ENCODE peak calls at places on chromosomes 7 and 10, in seven cellular contexts. D, M, J, T, P, G and Q are unnamed samples.

GRCh38 chr10:3763035-3763456 is 22.0 kb downstream of the KLF6 start:
- DNase-seq in J (no peak), T (no peak), M (peak), G (peak), P (no peak), D (no peak), Q (no peak)

GRCh38 chr10:74640134-74640533 is 186.3 kb upstream of the KAT6B start:
- DNase-seq in D (no peak), M (peak), G (no peak), P (no peak), J (no peak), T (no peak), Q (no peak)

GRCh38 chr10:86733260-86733671 is 23.2 kb upstream of the BMPR1A start:
- DNase-seq in J (no peak), T (peak), P (no peak), D (peak), G (no peak), M (no peak), Q (no peak)

GRCh38 chr10:72762042-72762441 is 70.1 kb downstream of the MCU start:
- DNase-seq in P (no peak), T (no peak), M (no peak), J (no peak), G (no peak), D (no peak), Q (no peak)

GRCh38 chr7:90267263-90267858 is 22.4 kb downstream of the CFAP69 start:
- DNase-seq in T (peak), J (no peak), M (no peak), G (no peak), P (no peak), D (no peak), Q (no peak)

GRCh38 chr7:12386237-12386839 is 17.3 kb downstream of the VWDE start:
- DNase-seq in P (no peak), J (no peak), G (no peak), T (no peak), M (no peak), D (no peak), Q (no peak)

GRCh38 chr10:119113805-119114732 is 10.2 kb downstream of the DENND10 start:
- DNase-seq in T (peak), P (peak), J (no peak), M (peak), G (no peak), D (no peak), Q (no peak)

GRCh38 chr7:9981950-9982349 is 991.7 kb upstream of the PHF14 start:
- DNase-seq in D (no peak), M (no peak), J (no peak), G (no peak), P (no peak), T (no peak), Q (no peak)

GRCh38 chr7:6154542-6155404 is 117.7 kb downstream of the CYTH3 start:
- DNase-seq in P (no peak), G (no peak), J (no peak), D (no peak), T (no peak), M (no peak), Q (no peak)

GRCh38 chr10:18561861-18562551 is 89.4 kb downstream of the NSUN6 start:
- DNase-seq in T (no peak), G (no peak), J (no peak), M (no peak), D (no peak), P (no peak), Q (no peak)

GRCh38 chr7:51666261-51666660 is 349.7 kb upstream of the COBL start:
- DNase-seq in J (no peak), M (no peak), T (no peak), P (no peak), G (no peak), D (no peak), Q (no peak)

GRCh38 chr7:44101966-44102845 is 1.9 kb upstream of the AEBP1 start:
- DNase-seq in D (no peak), G (no peak), T (peak), J (no peak), M (peak), P (no peak), Q (no peak)

GRCh38 chr10:32189400-32190084 is 133.3 kb upstream of the KIF5B start:
- DNase-seq in J (no peak), D (no peak), P (peak), T (peak), M (peak), G (no peak), Q (no peak)

GRCh38 chr7:130374507-130374906 is 5.8 kb upstream of the CPA1 start:
- DNase-seq in M (no peak), D (no peak), J (no peak), G (no peak), T (no peak), P (no peak), Q (no peak)

GRCh38 chr10:110793128-110793812 is 78.5 kb upstream of the PDCD4 start:
- DNase-seq in J (no peak), G (no peak), D (no peak), P (no peak), M (no peak), T (no peak), Q (no peak)

GRCh38 chr10:98638920-98639319 is 192.2 kb upstream of the HPS1 start:
- DNase-seq in G (no peak), T (no peak), J (no peak), D (no peak), P (no peak), M (no peak), Q (no peak)

GRCh38 chr7:151838861-151839381 is 38.0 kb downstream of the PRKAG2 start:
- DNase-seq in M (no peak), P (peak), D (no peak), G (no peak), T (no peak), J (peak), Q (peak)

GRCh38 chr10:111079781-111080180 is 3.0 kb downstream of the ADRA2A start:
- DNase-seq in M (no peak), G (no peak), P (no peak), J (no peak), T (no peak), D (no peak), Q (no peak)

GRCh38 chr10:12579954-12580858 is 230.9 kb downstream of the CAMK1D start:
- DNase-seq in G (no peak), T (no peak), J (no peak), M (peak), P (no peak), D (no peak), Q (no peak)

GRCh38 chr10:71260622-71261325 is 48.4 kb downstream of the UNC5B start:
- DNase-seq in J (no peak), T (peak), D (peak), P (peak), M (peak), G (no peak), Q (no peak)

GRCh38 chr10:75024971-75025523 is 86.4 kb upstream of the SAMD8 start:
- DNase-seq in M (no peak), D (no peak), J (no peak), P (no peak), G (no peak), T (no peak), Q (no peak)

GRCh38 chr7:1854521-1855395 is 184.7 kb downstream of the ELFN1 start:
- DNase-seq in J (peak), P (peak), M (no peak), D (no peak), T (no peak), G (no peak), Q (no peak)

GRCh38 chr10:35696392-35696791 is 54.3 kb upstream of the FZD8 start:
- DNase-seq in M (no peak), T (no peak), D (no peak), J (no peak), G (no peak), P (no peak), Q (no peak)

GRCh38 chr10:28587970-28588290 is 55.0 kb downstream of the WAC start:
- DNase-seq in J (no peak), D (peak), T (peak), G (no peak), M (peak), P (no peak), Q (no peak)
- TF ChIP-seq CTCF in J (peak), D (peak), T (no peak), G (no peak), M (no peak), P (no peak), Q (no peak)

GRCh38 chr10:131311661-131312260 is at the start of gene TCERG1L:
- DNase-seq in P (no peak), M (no peak), G (no peak), T (no peak), J (peak), D (no peak), Q (no peak)

GRCh38 chr10:131312261-131312801 is 810 bp upstream of the TCERG1L start:
- DNase-seq in J (no peak), G (no peak), P (no peak), D (no peak), M (no peak), T (no peak), Q (no peak)

GRCh38 chr10:131310904-131311660 is 439 bp downstream of the TCERG1L start:
- DNase-seq in J (peak), T (no peak), G (no peak), D (no peak), M (no peak), P (no peak), Q (no peak)

GRCh38 chr10:131313377-131313776 is 1.9 kb upstream of the TCERG1L start:
- DNase-seq in P (no peak), M (no peak), J (no peak), G (no peak), T (no peak), D (no peak), Q (no peak)

DNA sequence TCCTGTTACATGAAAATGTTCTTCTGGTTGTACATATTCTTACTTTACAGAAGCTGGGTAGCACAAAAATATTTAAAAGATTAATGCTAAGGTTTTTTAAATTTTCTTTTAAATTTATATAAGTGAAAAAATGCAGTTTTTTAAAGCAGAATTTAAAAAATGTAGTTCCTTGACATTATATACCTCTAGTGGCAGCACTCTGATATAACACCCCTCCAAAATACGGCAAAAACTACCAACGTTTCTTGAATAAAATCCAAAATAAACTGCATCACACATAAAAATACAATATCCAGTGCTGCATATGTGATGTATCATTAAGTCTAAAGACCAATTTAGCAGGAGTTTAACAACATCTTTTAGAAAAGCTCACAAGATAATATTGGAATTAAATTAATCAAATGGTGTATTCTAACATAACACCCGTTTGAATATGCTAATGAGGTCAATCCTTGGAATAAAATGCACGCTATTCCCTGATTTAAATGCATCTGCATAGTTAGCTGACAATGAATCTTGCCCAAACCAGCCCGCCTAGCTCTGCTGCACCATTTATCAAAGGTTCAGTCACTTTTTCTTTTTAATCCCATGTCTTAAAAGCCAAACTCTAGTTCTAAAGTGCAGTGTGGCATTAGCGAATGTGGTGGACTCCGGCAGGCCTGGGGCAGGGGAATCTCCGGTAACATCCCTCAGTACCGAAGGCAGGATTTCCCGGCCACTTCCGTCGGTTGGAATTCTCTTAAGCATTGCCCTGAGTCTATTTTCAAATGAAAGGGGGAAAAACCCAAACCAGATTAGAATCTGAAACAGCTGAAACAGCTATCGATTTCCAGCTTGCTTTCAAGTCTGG is 1.2 kb downstream of the TCERG1L start:
- DNase-seq in P (no peak), J (no peak), D (no peak), T (no peak), G (no peak), M (no peak), Q (no peak)
- TF ChIP-seq CTCF in P (no peak), J (no peak), D (no peak), T (peak), G (no peak), M (peak), Q (no peak)

GRCh38 chr10:43702213-43702935 is 53.7 kb upstream of the ZNF32 start:
- DNase-seq in D (no peak), M (no peak), P (no peak), T (no peak), G (no peak), J (no peak), Q (no peak)
- TF ChIP-seq CTCF in D (no peak), M (no peak), P (no peak), T (no peak), G (no peak), J (no peak), Q (no peak)

GRCh38 chr10:63977329-63977923 is 456.2 kb downstream of the REEP3 start:
- DNase-seq in M (peak), J (no peak), G (peak), T (peak), D (no peak), P (peak), Q (no peak)

GRCh38 chr10:63972949-63973827 is 452.0 kb downstream of the REEP3 start:
- DNase-seq in M (no peak), G (no peak), P (no peak), J (no peak), D (no peak), T (no peak), Q (no peak)

DNA sequence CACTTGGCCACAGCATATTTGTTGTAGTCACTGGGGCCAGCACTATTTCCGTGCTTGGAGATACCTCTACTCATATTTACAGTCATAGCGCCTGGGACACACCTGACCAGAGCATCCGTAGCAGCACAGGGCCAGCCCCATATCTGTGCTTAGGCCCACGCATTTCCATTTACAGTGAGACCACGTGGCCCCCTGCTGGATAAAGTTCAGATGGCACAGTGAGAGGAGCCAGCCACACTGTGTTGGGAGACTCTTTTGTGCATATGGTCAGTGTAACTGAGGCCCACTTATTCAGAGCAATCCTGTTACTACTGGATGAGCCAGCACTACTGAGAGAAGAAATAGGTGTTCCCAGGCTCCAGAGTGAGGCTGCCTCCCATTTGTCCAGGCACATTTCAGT is 455.3 kb downstream of the REEP3 start:
- DNase-seq in P (peak), D (no peak), T (peak), J (peak), M (no peak), G (peak), Q (no peak)
- TF ChIP-seq CTCF in P (peak), D (no peak), T (peak), J (peak), M (peak), G (peak), Q (no peak)

GRCh38 chr7:100021297-100021696 is 5.9 kb downstream of the ZKSCAN1 start:
- DNase-seq in D (no peak), G (no peak), M (no peak), T (no peak), J (no peak), P (peak), Q (no peak)
- TF ChIP-seq CTCF in D (no peak), G (no peak), M (no peak), T (no peak), J (no peak), P (no peak), Q (no peak)

DNA sequence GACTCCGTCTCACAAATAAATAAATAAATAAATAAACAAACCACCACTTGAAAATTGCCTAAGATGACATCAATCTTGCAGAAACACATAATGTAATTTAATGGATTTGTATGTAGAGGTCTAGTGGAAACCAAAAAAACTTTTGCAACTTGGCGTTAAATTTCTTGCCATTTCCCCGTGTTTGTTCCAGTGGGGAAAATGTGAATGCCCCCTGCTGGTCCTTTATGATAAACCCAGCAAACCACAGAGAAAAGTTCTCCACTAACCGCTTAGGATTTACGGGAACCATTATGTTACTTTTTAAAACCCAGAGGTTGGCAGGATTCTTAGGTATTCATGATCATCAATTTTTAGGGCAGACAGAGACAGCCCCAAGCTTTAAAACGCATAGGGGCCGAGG is 32.5 kb downstream of the LAMB4 start:
- DNase-seq in P (peak), D (no peak), M (no peak), G (no peak), J (no peak), T (no peak), Q (no peak)
- TF ChIP-seq CTCF in P (peak), D (peak), M (peak), G (peak), J (peak), T (peak), Q (no peak)

GRCh38 chr7:101171442-101171837 is 6.1 kb upstream of the VGF start:
- DNase-seq in P (no peak), G (no peak), J (no peak), D (no peak), T (no peak), M (no peak), Q (no peak)
- TF ChIP-seq CTCF in P (peak), G (peak), J (no peak), D (no peak), T (peak), M (no peak), Q (no peak)

DNA sequence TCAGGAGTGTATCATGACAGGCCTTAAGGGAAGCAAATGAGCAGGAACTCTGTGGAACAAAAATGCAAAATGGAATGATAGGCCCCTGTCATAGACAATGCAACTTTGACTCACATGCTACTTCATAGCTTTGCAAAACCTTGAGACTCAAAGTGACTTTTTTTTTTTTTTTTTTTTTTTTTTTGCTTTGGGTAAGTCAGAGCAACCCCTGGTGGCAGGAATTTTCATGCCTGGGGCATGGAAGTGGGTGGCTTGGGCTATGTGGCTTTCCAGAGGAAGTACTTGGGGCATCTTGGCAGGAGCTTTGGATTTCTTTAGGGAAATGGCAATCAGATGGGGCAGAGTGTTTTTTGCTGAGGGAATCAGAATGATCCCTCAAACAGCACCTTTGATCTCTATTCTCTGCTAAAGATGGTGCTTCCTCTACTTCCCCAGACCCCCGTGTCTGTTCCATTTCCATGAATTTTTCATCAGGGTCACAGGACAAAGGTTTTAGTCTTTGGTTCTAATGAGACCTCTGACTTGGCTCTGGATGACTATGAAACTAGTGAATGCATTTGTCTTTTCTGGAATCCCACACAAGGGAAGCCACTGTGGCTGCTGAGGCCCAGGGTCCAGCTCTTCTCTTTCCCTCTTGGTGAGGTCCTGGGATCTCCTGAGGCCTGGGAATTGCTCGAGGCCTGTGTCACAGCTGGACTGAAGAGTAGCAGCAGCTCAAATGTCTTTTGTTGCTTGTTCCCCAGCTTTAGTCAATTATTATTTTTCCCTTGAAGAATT is 62.8 kb downstream of the TACC2 start:
- DNase-seq in D (peak), T (peak), G (no peak), J (peak), P (peak), M (peak), Q (no peak)
- TF ChIP-seq CTCF in D (peak), T (peak), G (peak), J (peak), P (peak), M (peak), Q (no peak)

GRCh38 chr10:78367012-78367411 is 333.3 kb downstream of the RPS24 start:
- DNase-seq in T (peak), J (no peak), M (no peak), D (no peak), G (no peak), P (no peak), Q (no peak)

GRCh38 chr10:78367751-78368150 is 334.1 kb downstream of the RPS24 start:
- DNase-seq in T (no peak), G (no peak), J (no peak), P (no peak), D (no peak), M (no peak), Q (no peak)

GRCh38 chr10:78372806-78373205 is 339.1 kb downstream of the RPS24 start:
- DNase-seq in J (no peak), M (no peak), P (no peak), G (no peak), D (no peak), T (no peak), Q (no peak)

GRCh38 chr10:78374331-78375028 is 340.8 kb downstream of the RPS24 start:
- DNase-seq in M (no peak), J (no peak), D (no peak), G (no peak), T (no peak), P (no peak), Q (no peak)

GRCh38 chr10:78371118-78371517 is 337.5 kb downstream of the RPS24 start:
- DNase-seq in D (no peak), P (peak), G (no peak), T (peak), J (no peak), M (peak), Q (no peak)
- TF ChIP-seq CTCF in D (no peak), P (no peak), G (no peak), T (no peak), J (no peak), M (no peak), Q (no peak)